ENCODE peak calls at places on chromosomes 5 and 9, in ten cellular contexts. Y is fibroblast of villous mesenchyme, G is natural killer cell, X is heart left ventricle, H is endothelial cell, V is AG09319, P is nephron progenitor cell, I is lower lobe of right lung, E is AG10803, R is ovary. C is an unnamed sample.

GRCh38 chr9:113746486-113746885 is 129.6 kb upstream of the ZNF618 start:
- DNase-seq in Y (no peak), G (no peak), X (no peak), H (no peak), V (no peak), P (no peak), I (no peak), E (no peak), R (no peak), C (no peak)

GRCh38 chr5:177307544-177308363 is 3.9 kb downstream of the MXD3 start:
- DNase-seq in Y (no peak), G (no peak), X (peak; percentile 26), H (no peak), V (no peak), P (no peak), I (peak; percentile 61), E (no peak), R (no peak), C (no peak)

GRCh38 chr9:77218612-77219011 is 41.3 kb downstream of the VPS13A start:
- DNase-seq in Y (peak; percentile 70), G (no peak), X (no peak), H (no peak), V (no peak), P (no peak), I (no peak), E (peak; percentile 60), R (no peak), C (no peak)

GRCh38 chr9:127586537-127586936 is 25.5 kb upstream of the STXBP1 start:
- DNase-seq in Y (peak; percentile 85), G (peak; percentile 43), X (peak; percentile 90), H (peak; percentile 80), V (no peak), P (peak; percentile 77), I (peak; percentile 81), E (peak; percentile 78), R (peak; percentile 81), C (peak; percentile 67)

GRCh38 chr5:133841831-133842750 is 126.3 kb downstream of the C5orf15 start:
- DNase-seq in Y (no peak), G (no peak), X (no peak), H (no peak), V (no peak), P (no peak), I (no peak), E (no peak), R (no peak), C (no peak)

GRCh38 chr5:173434270-173434669 is 106.1 kb upstream of the STC2 start:
- DNase-seq in Y (no peak), G (no peak), X (no peak), H (no peak), V (no peak), P (no peak), I (no peak), E (no peak), R (no peak), C (no peak)

GRCh38 chr5:87746341-87746740 is 333.6 kb upstream of the CCNH start:
- DNase-seq in Y (no peak), G (no peak), X (no peak), H (no peak), V (no peak), P (no peak), I (no peak), E (no peak), R (no peak), C (no peak)

GRCh38 chr5:90434116-90434714 is 24.7 kb upstream of the CETN3 start:
- DNase-seq in Y (peak; percentile 56), G (no peak), X (peak; percentile 31), H (peak; percentile 54), V (no peak), P (peak; percentile 61), I (peak; percentile 59), E (peak; percentile 35), R (no peak), C (peak; percentile 23)

GRCh38 chr5:30401479-30402058 is 791.9 kb upstream of the CDH6 start:
- DNase-seq in Y (no peak), G (no peak), X (peak; percentile 28), H (peak; percentile 55), V (peak; percentile 3), P (peak; percentile 55), I (no peak), E (no peak), R (no peak), C (no peak)

GRCh38 chr9:70080481-70081119 is 37.0 kb downstream of the MAMDC2 start:
- DNase-seq in Y (peak; percentile 50), G (no peak), X (peak; percentile 49), H (no peak), V (peak; percentile 45), P (no peak), I (no peak), E (peak; percentile 64), R (peak; percentile 26), C (no peak)

GRCh38 chr9:130865921-130866320 is 30.7 kb downstream of the QRFP start:
- DNase-seq in Y (no peak), G (no peak), X (no peak), H (no peak), V (no peak), P (no peak), I (no peak), E (no peak), R (no peak), C (no peak)
- TF ChIP-seq CTCF in Y (no peak), G (no peak), X (no peak), H (no peak), V (no peak), P (no peak), I (no peak), E (no peak), R (no peak), C (no peak)

GRCh38 chr5:108481355-108481931 is 99.5 kb upstream of the FBXL17 start:
- DNase-seq in Y (peak; percentile 51), G (no peak), X (no peak), H (no peak), V (no peak), P (no peak), I (no peak), E (peak; percentile 20), R (no peak), C (peak; percentile 23)
- TF ChIP-seq CTCF in Y (peak; percentile 57), G (no peak), X (peak; percentile 42), H (peak; percentile 17), V (peak; percentile 39), P (peak; percentile 39), I (peak; percentile 26), E (peak; percentile 53), R (no peak), C (no peak)

GRCh38 chr9:17294822-17295624 is 160.2 kb downstream of the CNTLN start:
- DNase-seq in Y (no peak), G (no peak), X (no peak), H (no peak), V (no peak), P (no peak), I (peak; percentile 35), E (no peak), R (no peak), C (no peak)

GRCh38 chr9:17291766-17292165 is 156.9 kb downstream of the CNTLN start:
- DNase-seq in Y (no peak), G (no peak), X (no peak), H (no peak), V (no peak), P (no peak), I (no peak), E (peak; percentile 14), R (no peak), C (no peak)

DNA sequence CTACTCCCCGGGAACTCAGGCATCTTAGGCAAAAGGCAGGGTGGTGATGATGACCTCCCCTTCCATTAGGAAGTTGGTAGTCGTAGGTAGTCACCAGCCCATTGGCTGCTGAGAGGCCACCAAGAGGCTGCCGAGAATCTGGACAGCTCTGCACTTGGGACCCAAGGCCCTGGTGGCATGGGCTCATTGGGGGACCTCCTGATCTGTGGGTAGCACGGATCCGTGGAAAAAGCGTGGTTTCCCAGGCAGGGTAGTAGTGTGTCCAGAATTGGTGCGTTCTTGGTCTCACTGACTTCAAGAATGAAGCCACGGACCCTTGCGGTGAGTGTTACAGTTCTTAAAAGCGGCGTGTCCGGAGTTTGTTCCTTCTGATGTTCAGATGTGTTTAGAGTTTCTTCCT is 158.8 kb downstream of the CNTLN start:
- DNase-seq in Y (no peak), G (no peak), X (no peak), H (no peak), V (no peak), P (no peak), I (no peak), E (no peak), R (no peak), C (no peak)
- TF ChIP-seq CTCF in Y (no peak), G (no peak), X (no peak), H (no peak), V (no peak), P (no peak), I (no peak), E (no peak), R (no peak), C (no peak)

GRCh38 chr5:151156732-151157402 is 712 bp downstream of the ANXA6 start:
- DNase-seq in Y (no peak), G (peak; percentile 19), X (peak; percentile 35), H (peak; percentile 29), V (no peak), P (peak; percentile 30), I (no peak), E (peak; percentile 20), R (no peak), C (peak; percentile 56)
- TF ChIP-seq CTCF in Y (peak; percentile 17), G (no peak), X (no peak), H (no peak), V (no peak), P (no peak), I (no peak), E (peak; percentile 35), R (peak; percentile 11), C (no peak)

C was measured in GM20000.